ENCODE peak calls at places on chromosome 18, in five cellular contexts. Z is NT2/D1, E is GM12878, H is H1, P is HepG2. B is an unnamed sample.
A peak's percentile ranks its signal among the peaks of the same experiment; 100 is the strongest.

GRCh38 chr18:56712761-56713160 is 61.6 kb downstream of the WDR7 start:
- DNase-seq in Z (no peak), E (no peak), H (no peak), P (no peak), B (no peak)

GRCh38 chr18:44715841-44716240 is 35.2 kb downstream of the SETBP1 start:
- DNase-seq in Z (no peak), E (no peak), H (no peak), P (no peak), B (no peak)

GRCh38 chr18:62751341-62751821 is 36.0 kb downstream of the PHLPP1 start:
- DNase-seq in Z (peak; percentile 84), E (no peak), H (peak; percentile 68), P (no peak), B (no peak)

GRCh38 chr18:59800897-59801296 is 98.9 kb upstream of the PMAIP1 start:
- DNase-seq in Z (no peak), E (no peak), H (no peak), P (no peak), B (no peak)

GRCh38 chr18:2881088-2881487 is 34.3 kb downstream of the EMILIN2 start:
- DNase-seq in Z (no peak), E (no peak), H (no peak), P (no peak), B (no peak)

GRCh38 chr18:39773656-39774055 is 2181.4 kb upstream of the PIK3C3 start:
- DNase-seq in Z (no peak), E (no peak), H (no peak), P (no peak), B (no peak)

GRCh38 chr18:77897606-77898005 is 648.0 kb downstream of the GALR1 start:
- DNase-seq in Z (no peak), E (no peak), H (no peak), P (no peak), B (no peak)

GRCh38 chr18:1018211-1018651 is 113.6 kb downstream of the ADCYAP1 start:
- DNase-seq in Z (no peak), E (no peak), H (no peak), P (no peak), B (no peak)

GRCh38 chr18:21134895-21135294 is 23.3 kb upstream of the ROCK1 start:
- DNase-seq in Z (no peak), E (no peak), H (no peak), P (no peak), B (no peak)

GRCh38 chr18:74498712-74499629 is 2.8 kb downstream of the CNDP2 start:
- DNase-seq in Z (no peak), E (peak; percentile 56), H (no peak), P (no peak), B (no peak)

GRCh38 chr18:49050462-49050861 is 99.7 kb upstream of the SMAD7 start:
- DNase-seq in Z (no peak), E (no peak), H (no peak), P (no peak), B (no peak)

GRCh38 chr18:49047540-49047939 is 96.8 kb upstream of the SMAD7 start:
- DNase-seq in Z (no peak), E (no peak), H (no peak), P (no peak), B (no peak)

GRCh38 chr18:49046125-49046524 is 95.4 kb upstream of the SMAD7 start:
- DNase-seq in Z (no peak), E (no peak), H (no peak), P (no peak), B (no peak)

GRCh38 chr18:49045585-49045984 is 94.8 kb upstream of the SMAD7 start:
- DNase-seq in Z (no peak), E (no peak), H (no peak), P (no peak), B (no peak)

GRCh38 chr18:49048361-49048760 is 97.6 kb upstream of the SMAD7 start:
- DNase-seq in Z (no peak), E (no peak), H (no peak), P (no peak), B (no peak)
- TF ChIP-seq SUZ12 in Z (no peak), E (no peak), H (no peak), P (no peak), B (no peak)

GRCh38 chr18:79599503-79599931 is 80.1 kb upstream of the CTDP1 start:
- DNase-seq in Z (no peak), E (no peak), H (no peak), P (no peak), B (no peak)
- TF ChIP-seq SUZ12 in Z (no peak), E (no peak), H (no peak), P (no peak), B (no peak)

GRCh38 chr18:58668897-58669296 is 2.4 kb upstream of the MALT1 start:
- DNase-seq in Z (no peak), E (no peak), H (no peak), P (peak; percentile 79), B (no peak)
- TF ChIP-seq SUZ12 in Z (no peak), E (no peak), H (no peak), P (no peak), B (no peak)

DNA sequence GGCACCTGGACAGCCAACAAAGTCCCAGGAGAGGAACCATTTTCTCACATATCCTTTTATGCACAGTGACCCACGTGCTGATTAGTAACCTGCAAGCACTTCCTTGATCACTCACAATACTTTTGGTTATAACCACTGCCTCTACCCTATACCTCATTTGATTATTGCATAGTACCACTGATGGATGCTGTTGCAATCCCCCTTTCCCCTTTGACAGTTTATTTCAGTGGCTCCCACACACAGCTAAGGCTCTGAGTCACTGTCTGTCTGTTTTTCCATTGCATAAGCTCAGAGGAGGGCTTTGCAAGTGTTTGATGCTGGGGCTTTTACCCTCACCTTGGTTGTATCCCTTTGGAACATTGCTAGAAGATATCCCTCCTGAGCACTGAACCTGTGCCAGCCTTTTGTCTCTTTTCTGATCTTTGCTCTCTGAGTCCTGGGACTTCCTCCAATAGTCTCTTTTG is 101.7 kb upstream of the RBBP8 start:
- DNase-seq in Z (no peak), E (no peak), H (no peak), P (peak; percentile 36), B (no peak)
- TF ChIP-seq SUZ12 in Z (no peak), E (no peak), H (no peak), P (no peak), B (no peak)

GRCh38 chr18:6487968-6488367 is 73.3 kb upstream of the L3MBTL4 start:
- DNase-seq in Z (peak; percentile 36), E (no peak), H (peak; percentile 46), P (no peak), B (no peak)
- TF ChIP-seq SUZ12 in Z (no peak), E (no peak), H (no peak), P (no peak), B (no peak)

DNA sequence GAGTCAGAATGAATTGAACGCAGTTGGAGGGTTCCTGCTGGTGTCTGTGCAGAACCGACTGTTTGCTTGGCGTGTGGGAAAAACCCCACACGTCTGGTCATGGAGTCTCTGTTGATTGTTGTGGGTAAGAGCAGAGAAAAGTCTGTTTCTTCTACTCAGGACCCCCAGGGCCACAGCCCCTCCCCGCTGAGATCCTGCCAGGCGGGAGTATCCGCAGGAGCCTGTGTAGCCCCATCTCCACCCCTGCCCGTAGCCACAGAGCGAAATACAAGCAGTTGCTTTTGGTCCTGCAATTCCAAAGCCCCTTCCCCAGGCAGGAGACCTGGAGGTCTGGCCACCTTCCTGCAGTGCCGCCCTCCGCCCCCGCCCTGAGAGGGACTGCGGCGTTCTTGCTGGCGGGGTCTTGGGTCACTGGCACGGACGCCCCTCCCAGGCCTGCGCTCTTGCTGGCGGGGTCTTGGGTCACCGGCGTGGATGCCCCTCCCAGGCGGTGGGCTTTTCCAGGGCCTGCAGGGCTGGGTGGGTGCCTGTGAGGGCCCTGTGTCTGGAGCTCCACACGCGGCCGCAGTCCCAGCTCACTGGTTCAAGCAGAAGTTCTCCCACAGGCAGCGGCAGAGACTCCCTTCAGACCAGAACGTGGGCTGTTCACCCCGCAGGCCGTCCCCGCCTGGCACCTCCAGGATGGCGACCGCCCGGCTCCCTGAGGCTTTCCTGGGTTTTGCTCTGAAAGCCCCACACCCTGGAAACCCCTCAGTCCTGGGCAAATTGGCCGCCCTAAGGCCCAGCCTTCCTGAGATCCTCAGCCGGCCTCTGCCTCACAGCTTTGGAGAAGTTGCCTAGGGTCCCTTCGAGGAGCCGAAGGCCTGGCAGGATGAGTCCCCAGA is 76.0 kb upstream of the CTDP1 start:
- DNase-seq in Z (no peak), E (no peak), H (no peak), P (no peak), B (no peak)
- TF ChIP-seq SUZ12 in Z (no peak), E (no peak), H (no peak), P (no peak), B (no peak)

GRCh38 chr18:10207682-10208081 is 246.8 kb upstream of the APCDD1 start:
- DNase-seq in Z (no peak), E (no peak), H (no peak), P (no peak), B (no peak)

GRCh38 chr18:10215444-10215843 is 239.0 kb upstream of the APCDD1 start:
- DNase-seq in Z (no peak), E (no peak), H (no peak), P (no peak), B (no peak)

GRCh38 chr18:10216809-10217208 is 237.6 kb upstream of the APCDD1 start:
- DNase-seq in Z (no peak), E (no peak), H (no peak), P (no peak), B (no peak)

GRCh38 chr18:10210077-10210476 is 244.4 kb upstream of the APCDD1 start:
- DNase-seq in Z (no peak), E (no peak), H (no peak), P (no peak), B (no peak)

GRCh38 chr18:10213526-10213925 is 240.9 kb upstream of the APCDD1 start:
- DNase-seq in Z (no peak), E (peak; percentile 41), H (no peak), P (no peak), B (no peak)
- TF ChIP-seq SUZ12 in Z (no peak), E (no peak), H (no peak), P (no peak), B (no peak)

DNA sequence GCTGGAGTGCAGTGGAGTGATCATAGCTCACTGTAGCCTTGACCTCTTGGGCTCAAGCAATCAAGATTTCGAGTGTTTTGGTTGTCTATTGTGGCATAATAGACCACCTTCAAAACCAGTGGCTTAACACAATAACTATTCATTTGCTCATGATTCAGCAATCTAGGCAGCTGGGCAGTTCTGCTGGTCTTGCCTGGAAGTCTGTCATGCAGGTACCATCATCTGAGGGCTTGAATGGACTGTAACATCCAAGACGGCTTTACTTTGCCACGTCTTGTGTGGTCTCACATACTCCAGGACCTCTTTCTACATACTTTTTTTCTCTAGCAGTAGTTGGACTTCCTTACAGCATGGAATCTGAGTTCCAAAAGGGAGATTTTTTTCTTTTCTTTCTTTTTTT is 13.2 kb upstream of the ANKRD29 start:
- DNase-seq in Z (no peak), E (no peak), H (no peak), P (no peak), B (no peak)
- TF ChIP-seq SUZ12 in Z (no peak), E (no peak), H (no peak), P (no peak), B (no peak)